ENCODE peak calls at places on chromosome X, in ten cellular contexts. X, F, C, L, Z, N, R, S, U and E are unnamed samples.

GRCh38 chrX:72027024-72027913 is 104.4 kb downstream of the RTL5 start:
- DNase-seq in X (no peak), F (no peak), C (no peak), L (no peak), Z (no peak), N (no peak), R (no peak), S (no peak), U (no peak), E (no peak)

GRCh38 chrX:119474615-119475388 is 6.6 kb downstream of the SLC25A5 start:
- DNase-seq in X (no peak), F (no peak), C (no peak), L (no peak), Z (no peak), N (no peak), R (no peak), S (no peak), U (no peak), E (no peak)

GRCh38 chrX:103400931-103401330 is 24.6 kb downstream of the BEX3 start:
- DNase-seq in X (peak), F (no peak), C (no peak), L (no peak), Z (no peak), N (no peak), R (no peak), S (no peak), U (peak), E (no peak)

GRCh38 chrX:103538728-103539127 is 19.4 kb upstream of the RAB40A start:
- DNase-seq in X (no peak), F (no peak), C (no peak), L (no peak), Z (no peak), N (no peak), R (no peak), S (no peak), U (no peak), E (no peak)

GRCh38 chrX:11665144-11666040 is at the start of gene ARHGAP6:
- DNase-seq in X (peak), F (peak), C (peak), L (no peak), Z (no peak), N (no peak), R (no peak), S (peak), U (peak), E (peak)

GRCh38 chrX:107626916-107627315 is 1.4 kb upstream of the PRPS1 start:
- DNase-seq in X (no peak), F (no peak), C (no peak), L (no peak), Z (no peak), N (no peak), R (no peak), S (no peak), U (no peak), E (no peak)

GRCh38 chrX:131739823-131740222 is 195.9 kb downstream of the OR13H1 start:
- DNase-seq in X (no peak), F (no peak), C (no peak), L (peak), Z (no peak), N (no peak), R (no peak), S (no peak), U (no peak), E (no peak)

GRCh38 chrX:17242470-17242869 is 132.5 kb upstream of the NHS start:
- DNase-seq in X (peak), F (peak), C (peak), L (peak), Z (peak), N (peak), R (peak), S (peak), U (peak), E (peak)

GRCh38 chrX:79147477-79147876 is 3.0 kb downstream of the GPR174 start:
- DNase-seq in X (no peak), F (no peak), C (no peak), L (no peak), Z (no peak), N (no peak), R (peak), S (no peak), U (no peak), E (no peak)

GRCh38 chrX:108270280-108270679 is 167.9 kb downstream of the COL4A6 start:
- DNase-seq in X (peak), F (no peak), C (no peak), L (peak), Z (no peak), N (no peak), R (no peak), S (no peak), U (peak), E (no peak)

GRCh38 chrX:31258163-31258562 is 186.3 kb upstream of the FTHL17 start:
- DNase-seq in X (no peak), F (no peak), C (no peak), L (no peak), Z (no peak), N (no peak), R (no peak), S (no peak), U (no peak), E (no peak)